ENCODE peak calls at places on chromosome 7, in nine cellular contexts. B is AG09319, V is EL, L is aorta, P is NCI-H345, D is tibial artery, M is GM04504, S is T follicular helper cell, I is H9. J is an unnamed sample.

GRCh38 chr7:156096806-156097538 is 284.7 kb upstream of the SHH start:
- DNase-seq in V (no peak), B (no peak), I (no peak), S (no peak), L (no peak), M (no peak), D (no peak), P (no peak), J (no peak)

GRCh38 chr7:2017914-2018785 is 214.6 kb downstream of the MAD1L1 start:
- DNase-seq in V (no peak), S (no peak), B (no peak), L (peak), P (no peak), M (no peak), I (no peak), D (peak), J (no peak)

GRCh38 chr7:14738086-14738485 is 164.5 kb downstream of the DGKB start:
- DNase-seq in S (no peak), P (no peak), B (no peak), M (no peak), V (no peak), I (no peak), L (no peak), D (no peak), J (no peak)

GRCh38 chr7:32285698-32286097 is 204.5 kb downstream of the LSM5 start:
- DNase-seq in B (no peak), D (no peak), S (no peak), M (no peak), L (no peak), P (no peak), V (no peak), I (no peak), J (no peak)

GRCh38 chr7:25926009-25926408 is 226.0 kb upstream of the NFE2L3 start:
- DNase-seq in V (no peak), B (no peak), L (peak), P (no peak), S (no peak), D (no peak), M (no peak), I (no peak), J (no peak)

GRCh38 chr7:120171406-120171805 is 101.6 kb upstream of the KCND2 start:
- DNase-seq in I (no peak), M (no peak), P (no peak), D (no peak), L (no peak), S (no peak), B (no peak), V (no peak), J (no peak)

GRCh38 chr7:65554-65953 is 126.8 kb upstream of the FAM20C start:
- DNase-seq in I (no peak), V (peak), M (no peak), P (no peak), B (no peak), D (no peak), S (no peak), L (peak), J (no peak)

GRCh38 chr7:70477051-70478010 is 654.6 kb upstream of the GALNT17 start:
- DNase-seq in B (no peak), I (no peak), V (no peak), D (no peak), L (no peak), P (no peak), S (no peak), M (no peak), J (no peak)

GRCh38 chr7:23372671-23373070 is 73.5 kb downstream of the MALSU1 start:
- DNase-seq in B (no peak), I (no peak), L (no peak), M (no peak), D (no peak), V (no peak), S (no peak), P (no peak), J (no peak)

GRCh38 chr7:78018541-78019456 is 220.2 kb downstream of the PHTF2 start:
- DNase-seq in M (no peak), B (no peak), I (no peak), P (peak), V (peak), L (peak), S (no peak), D (peak), J (peak)

GRCh38 chr7:157875230-157876179 is 538.7 kb downstream of the DNAJB6 start:
- DNase-seq in D (no peak), M (no peak), V (no peak), B (no peak), L (no peak), P (no peak), S (peak), I (peak), J (no peak)

GRCh38 chr7:140004672-140005071 is 58.1 kb downstream of the PARP12 start:
- DNase-seq in S (no peak), I (no peak), V (no peak), P (no peak), D (no peak), L (no peak), M (no peak), B (no peak), J (no peak)

GRCh38 chr7:93566876-93567275 is 7.6 kb downstream of the CALCR start:
- DNase-seq in S (no peak), L (no peak), B (no peak), V (no peak), I (no peak), M (no peak), P (no peak), D (no peak), J (no peak)

GRCh38 chr7:1352656-1353286 is 106.5 kb downstream of the MICALL2 start:
- DNase-seq in L (peak), D (no peak), P (no peak), B (no peak), I (no peak), V (no peak), M (no peak), S (no peak), J (no peak)

GRCh38 chr7:134089446-134089845 is 37.7 kb upstream of the LRGUK start:
- DNase-seq in I (no peak), L (no peak), D (no peak), S (no peak), M (no peak), V (no peak), P (no peak), B (no peak), J (no peak)

GRCh38 chr7:44065431-44066110 is at the start of gene PGAM2:
- DNase-seq in B (no peak), V (no peak), D (peak), I (peak), L (peak), M (no peak), P (no peak), S (no peak), J (peak)

GRCh38 chr7:117217636-117218035 is 105.2 kb downstream of the WNT2 start:
- DNase-seq in P (no peak), I (no peak), S (no peak), D (no peak), L (no peak), M (peak), B (no peak), V (peak), J (no peak)